ENCODE peak calls at places on chromosomes 12 and 14, in five cellular contexts. W is NT2/D1; P is COR-L47; F is effector memory CD8-positive, alpha-beta T cell; M is WTC11. J is an unnamed sample.
A peak's percentile ranks its signal among the peaks of the same experiment; 100 is the strongest.

GRCh38 chr14:55121628-55122440 is 7.2 kb upstream of the LGALS3 start:
- DNase-seq in W (no peak), P (no peak), F (no peak), M (no peak), J (no peak)

GRCh38 chr12:59736786-59737185 is 141.0 kb downstream of the SLC16A7 start:
- DNase-seq in W (peak; percentile 16), P (no peak), F (no peak), M (no peak), J (no peak)

GRCh38 chr12:54239568-54239967 is 40.4 kb downstream of the CBX5 start:
- DNase-seq in W (no peak), P (no peak), F (no peak), M (no peak), J (no peak)

GRCh38 chr12:93572712-93573551 is 457 bp downstream of the SOCS2 start:
- DNase-seq in W (peak; percentile 40), P (peak; percentile 1), F (no peak), M (peak; percentile 59), J (peak; percentile 36)

GRCh38 chr12:28563286-28563685 is 373.0 kb downstream of the CCDC91 start:
- DNase-seq in W (no peak), P (no peak), F (no peak), M (no peak), J (no peak)

GRCh38 chr12:111803851-111804250 is 37.1 kb downstream of the ALDH2 start:
- DNase-seq in W (no peak), P (no peak), F (no peak), M (no peak), J (no peak)

GRCh38 chr12:9115731-9116689 is at the start of gene A2M:
- DNase-seq in W (no peak), P (no peak), F (no peak), M (no peak), J (no peak)

GRCh38 chr12:4849024-4849594 is 60.6 kb upstream of the KCNA1 start:
- DNase-seq in W (no peak), P (no peak), F (peak; percentile 20), M (no peak), J (no peak)

GRCh38 chr12:27210187-27210586 is 33.9 kb upstream of the STK38L start:
- DNase-seq in W (no peak), P (no peak), F (no peak), M (no peak), J (no peak)

GRCh38 chr14:96104469-96105057 is 65.4 kb downstream of the C14orf132 start:
- DNase-seq in W (no peak), P (no peak), F (no peak), M (no peak), J (no peak)

GRCh38 chr12:75087656-75088055 is 122.0 kb downstream of the KCNC2 start:
- DNase-seq in W (no peak), P (no peak), F (no peak), M (no peak), J (no peak)

GRCh38 chr14:68111733-68112270 is 292.2 kb downstream of the RAD51B start:
- DNase-seq in W (no peak), P (peak; percentile 95), F (no peak), M (no peak), J (no peak)

GRCh38 chr12:60168441-60168840 is 572.6 kb downstream of the SLC16A7 start:
- DNase-seq in W (no peak), P (no peak), F (no peak), M (no peak), J (no peak)

GRCh38 chr12:111748195-111748803 is 18.4 kb upstream of the ALDH2 start:
- DNase-seq in W (no peak), P (no peak), F (no peak), M (no peak), J (no peak)

GRCh38 chr14:91018465-91018864 is 42.0 kb downstream of the RPS6KA5 start:
- DNase-seq in W (no peak), P (no peak), F (no peak), M (no peak), J (no peak)

GRCh38 chr12:95723693-95724384 is 66.7 kb downstream of the NTN4 start:
- DNase-seq in W (no peak), P (no peak), F (no peak), M (no peak), J (no peak)

GRCh38 chr12:117671734-117672133 is 297.1 kb downstream of the KSR2 start:
- DNase-seq in W (peak; percentile 71), P (peak; percentile 35), F (no peak), M (peak; percentile 91), J (no peak)

GRCh38 chr14:85233756-85234545 is 296.0 kb upstream of the FLRT2 start:
- DNase-seq in W (no peak), P (no peak), F (no peak), M (no peak), J (no peak)

GRCh38 chr14:22536853-22537338 is 52.1 kb downstream of the DAD1 start:
- DNase-seq in W (no peak), P (no peak), F (peak; percentile 61), M (no peak), J (no peak)

GRCh38 chr14:70931008-70931407 is 23.7 kb downstream of the PCNX1 start:
- DNase-seq in W (no peak), P (no peak), F (no peak), M (no peak), J (no peak)

J was measured in CD4-positive, alpha-beta memory T cell.